ENCODE peak calls at places on chromosomes 4 and X, in seven cellular contexts. S is activated T-helper 9 cell treated with anti-CD3 and anti-CD28 coated beads, Interleukin-2, amount 50 U/mL, for 16 hours; B is HTR-8/SVneo; Y is naive thymus-derived CD4-positive, alpha-beta T cell; R is RPMI7951; M is left lobe of liver; K is HCT116. O is an unnamed sample.

GRCh38 chrX:18353931-18354368 is 538 bp downstream of the SCML2 start:
- DNase-seq in S (no peak), M (peak), R (peak), Y (peak), K (no peak), B (no peak), O (peak)

GRCh38 chrX:39336709-39337294 is 535.5 kb downstream of the MID1IP1 start:
- DNase-seq in M (no peak), B (no peak), Y (no peak), S (no peak), K (no peak), R (peak), O (no peak)

GRCh38 chrX:120672389-120672788 is 42.5 kb upstream of the C1GALT1C1 start:
- DNase-seq in M (peak), B (peak), Y (no peak), R (peak), K (peak), S (no peak), O (no peak)

GRCh38 chr4:76697129-76697803 is 200.7 kb downstream of the SOWAHB start:
- DNase-seq in Y (no peak), B (no peak), R (no peak), S (no peak), K (no peak), M (no peak), O (no peak)

GRCh38 chr4:30757357-30757756 is 37.2 kb downstream of the PCDH7 start:
- DNase-seq in Y (no peak), M (no peak), R (peak), S (no peak), K (peak), B (peak), O (no peak)

GRCh38 chrX:153739754-153740486 is 15.3 kb downstream of the ABCD1 start:
- DNase-seq in M (no peak), S (no peak), Y (peak), R (no peak), K (no peak), B (no peak), O (peak)

GRCh38 chr4:78565971-78566372 is 14.4 kb downstream of the ANXA3 start:
- DNase-seq in B (no peak), Y (no peak), S (no peak), M (no peak), R (peak), K (peak), O (no peak)

GRCh38 chrX:150693782-150694574 is 782 bp downstream of the MTMR1 start:
- DNase-seq in K (peak), M (peak), R (peak), B (no peak), Y (peak), S (peak), O (peak)

GRCh38 chr4:79626102-79626501 is 218.1 kb upstream of the GK2 start:
- DNase-seq in K (no peak), Y (no peak), B (no peak), M (no peak), S (no peak), R (no peak), O (no peak)

GRCh38 chrX:103376118-103376978 is at the start of gene BEX3:
- DNase-seq in S (no peak), Y (peak), R (peak), K (no peak), M (peak), B (peak), O (peak)